ENCODE peak calls at places on chromosomes 1 and 21, in five cellular contexts. H is right lobe of liver, D is transverse colon, F is adrenal gland, L is heart left ventricle. Q is an unnamed sample.

GRCh38 chr1:54018635-54019034 is 649 bp upstream of the LDLRAD1 start:
- DNase-seq in H (no peak), F (no peak), L (no peak), D (no peak), Q (no peak)

GRCh38 chr1:39317111-39317510 is 112.6 kb downstream of the MACF1 start:
- DNase-seq in H (no peak), L (no peak), D (no peak), F (peak; percentile 85), Q (no peak)

GRCh38 chr1:206517784-206518183 is 10.5 kb downstream of the RASSF5 start:
- DNase-seq in F (no peak), D (no peak), L (no peak), H (no peak), Q (no peak)

GRCh38 chr1:31523012-31523411 is 53.3 kb upstream of the TINAGL1 start:
- DNase-seq in D (no peak), L (no peak), H (no peak), F (peak; percentile 63), Q (no peak)

GRCh38 chr21:34890724-34891609 is 158.1 kb downstream of the RUNX1 start:
- DNase-seq in D (peak; percentile 30), L (peak; percentile 68), F (no peak), H (peak; percentile 37), Q (peak; percentile 6)

GRCh38 chr1:96559707-96560588 is 161.6 kb upstream of the PTBP2 start:
- DNase-seq in L (no peak), F (peak; percentile 22), H (peak; percentile 28), D (no peak), Q (peak; percentile 61)

GRCh38 chr1:8862528-8862927 is 16.0 kb downstream of the ENO1 start:
- DNase-seq in D (no peak), H (no peak), L (no peak), F (no peak), Q (no peak)

GRCh38 chr1:211579434-211580302 is 707 bp upstream of the SLC30A1 start:
- DNase-seq in F (peak; percentile 86), L (no peak), H (no peak), D (peak; percentile 90), Q (peak; percentile 45)

GRCh38 chr21:42992943-42993712 is 18.8 kb downstream of the PKNOX1 start:
- DNase-seq in L (no peak), D (no peak), H (no peak), F (no peak), Q (no peak)

GRCh38 chr1:93964777-93965200 is 55.6 kb upstream of the GCLM start:
- DNase-seq in L (no peak), H (peak; percentile 63), D (no peak), F (no peak), Q (no peak)

GRCh38 chr1:97202481-97202880 is 480.9 kb downstream of the PTBP2 start:
- DNase-seq in L (no peak), H (no peak), D (no peak), F (no peak), Q (no peak)

DNA sequence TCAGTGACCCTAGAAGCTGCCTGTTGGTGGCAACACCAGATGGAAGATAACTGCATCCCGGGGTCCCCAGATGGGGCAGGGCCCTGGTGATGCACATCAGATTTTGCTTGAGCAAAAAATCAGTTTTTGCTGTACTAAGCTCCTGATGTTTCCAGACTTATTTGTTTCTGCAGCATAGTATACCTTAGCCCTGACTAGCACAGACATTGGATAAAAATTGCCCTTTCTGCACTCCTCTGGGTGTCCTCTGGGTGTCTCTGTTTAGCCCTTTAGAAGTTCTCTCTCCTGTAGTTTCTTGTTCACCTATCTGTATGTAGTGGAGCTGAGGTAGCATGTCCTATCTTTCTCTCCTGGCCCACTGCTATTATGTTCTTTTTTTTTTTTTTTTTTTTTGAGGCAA is 30.3 kb upstream of the PLA2G2C start:
- DNase-seq in F (peak; percentile 20), D (peak; percentile 29), H (no peak), L (no peak), Q (no peak)
- TF ChIP-seq CTCF in F (peak; percentile 49), D (peak; percentile 47), H (peak; percentile 24), L (no peak), Q (no peak)

GRCh38 chr1:230160957-230161771 is 94.1 kb downstream of the GALNT2 start:
- DNase-seq in H (no peak), D (no peak), F (peak; percentile 39), L (no peak), Q (no peak)
- H3K27me3 ChIP-seq in H (no peaks in the 10 kb centered on the region), D (no peaks in the 10 kb centered on the region), F (no peaks in the 10 kb centered on the region), L (no peaks in the 10 kb centered on the region), Q (no peaks in the 10 kb centered on the region)

DNA sequence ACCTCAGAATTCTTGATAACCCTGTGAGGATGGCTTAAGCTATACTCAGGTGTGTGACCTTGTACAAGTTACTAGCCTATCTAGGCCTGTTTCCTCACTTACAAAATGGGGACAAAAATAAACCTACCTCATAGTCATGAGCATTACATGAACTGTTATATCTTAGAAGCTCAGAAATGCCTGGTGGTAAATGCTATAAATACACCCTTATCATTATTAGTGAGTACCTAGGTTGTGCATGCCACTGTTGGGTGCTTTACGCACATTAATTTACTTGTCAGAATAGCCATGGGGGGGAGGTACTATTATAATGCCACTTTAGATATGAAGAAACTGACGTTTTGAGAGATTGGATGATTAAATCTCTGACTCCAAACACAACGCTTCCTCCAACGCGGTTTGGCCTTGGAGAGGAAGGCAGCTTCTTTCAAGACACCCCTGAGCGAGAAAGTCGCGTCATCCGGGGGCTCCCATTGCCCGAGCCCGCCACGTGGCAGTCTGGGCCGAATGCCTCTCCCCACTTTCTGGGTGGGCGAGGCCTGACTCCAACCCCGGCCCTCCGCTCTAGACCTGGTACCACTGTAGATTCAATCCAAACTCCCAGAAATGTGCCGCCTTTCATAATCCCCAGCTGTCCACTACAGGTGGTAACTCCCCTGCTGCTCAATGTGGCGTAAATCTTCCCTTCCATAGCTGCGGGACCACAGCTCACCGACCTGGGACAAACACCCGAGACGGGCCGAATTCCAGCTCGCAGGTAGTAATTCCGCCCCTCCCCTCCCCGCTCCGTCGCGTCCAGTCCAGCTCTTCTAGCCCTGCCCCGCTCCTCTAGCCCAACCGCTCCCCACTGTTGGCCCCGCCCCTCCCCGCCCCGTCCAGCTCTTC is 773 bp upstream of the RAD54L start:
- DNase-seq in H (peak; percentile 47), D (peak; percentile 65), L (peak; percentile 74), F (peak; percentile 64), Q (no peak)
- TF ChIP-seq POLR2A in H (peak; percentile 21), D (peak; percentile 55), L (peak; percentile 64), F (no peak), Q (no peak)

DNA sequence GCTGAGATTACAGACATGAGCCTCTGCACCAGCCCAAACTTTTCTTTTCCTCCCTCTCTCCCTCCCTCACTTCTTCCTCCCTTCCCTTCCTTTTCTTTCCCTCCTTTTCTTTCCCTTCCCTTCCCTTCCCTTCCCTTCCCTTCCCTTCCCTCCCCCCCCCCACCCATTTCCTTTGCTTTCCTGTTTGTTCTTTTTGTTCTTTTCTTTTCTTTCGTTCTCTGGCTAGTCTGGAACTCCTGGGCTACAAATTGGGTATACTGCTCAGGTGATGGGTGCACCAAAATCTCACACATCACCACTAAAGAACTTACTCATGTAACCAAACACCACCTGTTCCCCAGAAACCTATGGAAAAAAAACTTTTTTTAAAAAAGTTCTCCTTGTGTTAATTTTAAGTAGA is 174.8 kb upstream of the CHODL start:
- DNase-seq in H (no peak), D (no peak), F (no peak), L (no peak), Q (no peak)
- TF ChIP-seq CTCF in H (no peak), D (no peak), F (no peak), L (no peak), Q (no peak)

DNA sequence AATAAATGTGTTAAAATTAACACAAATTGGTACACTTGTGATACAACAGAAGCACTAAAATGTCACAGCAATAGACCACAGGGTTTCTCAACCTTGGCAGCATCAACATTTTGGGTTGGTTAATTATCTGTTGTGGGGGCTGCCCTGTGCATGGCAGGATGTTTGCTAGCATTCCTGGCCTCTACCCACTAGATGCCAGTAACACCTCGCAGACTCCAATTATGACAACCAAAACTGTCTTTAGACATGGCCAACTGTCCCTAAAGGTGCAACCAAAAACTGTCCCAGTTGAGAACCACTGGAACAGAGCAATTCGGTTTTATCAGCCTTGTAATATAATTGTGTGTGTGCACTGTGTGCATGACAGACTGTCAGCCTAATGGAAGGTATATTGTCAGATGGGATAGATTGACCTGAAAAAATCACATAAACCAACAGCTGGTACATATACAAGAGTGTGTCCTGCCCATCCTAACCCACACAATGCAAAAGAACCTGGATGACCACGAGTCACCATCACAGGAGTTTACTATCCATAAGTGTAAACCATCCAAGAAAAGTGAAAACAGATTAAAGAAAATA is 13.5 kb upstream of the ERG start:
- DNase-seq in F (no peak), L (no peak), H (no peak), D (no peak), Q (no peak)
- H3K27me3 ChIP-seq in F (no peaks in the 10 kb centered on the region), L (no peaks in the 10 kb centered on the region), H (no peaks in the 10 kb centered on the region), D (no peaks in the 10 kb centered on the region), Q (no peaks in the 10 kb centered on the region)

DNA sequence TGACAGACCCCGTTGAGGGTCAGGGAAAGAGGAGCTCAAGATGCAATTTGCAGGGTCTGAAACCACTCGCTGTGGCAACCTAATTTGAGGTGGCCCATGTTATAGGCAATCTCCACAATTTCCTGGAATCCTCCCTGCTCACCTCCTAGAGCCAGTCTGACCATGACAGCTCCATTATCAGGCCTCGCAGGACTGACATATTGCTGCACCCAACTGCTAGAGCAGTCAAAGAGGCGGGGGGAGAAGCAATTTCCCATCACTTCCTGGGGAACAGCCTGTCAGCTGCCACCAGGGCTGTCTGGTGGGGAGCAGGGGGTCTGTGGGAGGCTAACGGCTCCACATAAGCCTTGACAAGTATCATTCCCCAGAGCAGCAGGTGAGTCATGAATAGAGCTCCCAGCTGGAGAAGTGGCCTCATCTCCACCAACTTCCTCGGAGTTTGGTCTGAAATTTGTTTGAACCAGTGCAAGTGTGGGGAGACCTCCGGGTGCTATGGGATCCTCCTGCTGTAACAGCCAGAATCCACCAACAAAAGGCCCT is 322.9 kb downstream of the MATN1 start:
- DNase-seq in H (no peak), L (no peak), D (no peak), F (no peak), Q (no peak)
- TF ChIP-seq POLR2A in H (no peak), L (no peak), D (no peak), F (no peak), Q (no peak)

Q was measured in gastrocnemius medialis.